ENCODE peak calls at places on chromosomes 16 and 17, in six cellular contexts. Q, N, D, M, C and L are unnamed samples.
A peak's percentile ranks its signal among the peaks of the same experiment; 100 is the strongest.

GRCh38 chr16:56732366-56732765 is 2.4 kb downstream of the NUP93 start:
- DNase-seq in Q (no peak), N (no peak), D (no peak), M (no peak), C (no peak), L (no peak)

GRCh38 chr17:81494984-81495383 is 17.6 kb downstream of the ACTG1 start:
- DNase-seq in Q (no peak), N (peak; percentile 83), D (peak; percentile 35), M (no peak), C (peak; percentile 39), L (no peak)

GRCh38 chr16:7025616-7026190 is 306.9 kb upstream of the RBFOX1 start:
- DNase-seq in Q (peak; percentile 13), N (peak; percentile 53), D (peak; percentile 16), M (no peak), C (peak; percentile 0), L (peak; percentile 42)

GRCh38 chr17:45403906-45404490 is 28.7 kb downstream of the ARHGAP27 start:
- DNase-seq in Q (no peak), N (no peak), D (no peak), M (no peak), C (no peak), L (no peak)

GRCh38 chr17:27207073-27207511 is 86.8 kb upstream of the WSB1 start:
- DNase-seq in Q (no peak), N (no peak), D (no peak), M (no peak), C (peak; percentile 81), L (no peak)

GRCh38 chr17:66483946-66484345 is 181.5 kb downstream of the PRKCA start:
- DNase-seq in Q (no peak), N (no peak), D (no peak), M (no peak), C (no peak), L (no peak)

GRCh38 chr16:87460936-87461335 is 31.9 kb downstream of the ZCCHC14 start:
- DNase-seq in Q (no peak), N (no peak), D (no peak), M (no peak), C (no peak), L (no peak)

GRCh38 chr16:81601008-81601428 is 156.4 kb downstream of the CMIP start:
- DNase-seq in Q (no peak), N (peak; percentile 6), D (no peak), M (no peak), C (peak; percentile 73), L (no peak)

GRCh38 chr17:35536664-35537160 is 766 bp downstream of the SLFN12L start:
- DNase-seq in Q (no peak), N (no peak), D (no peak), M (no peak), C (no peak), L (no peak)

GRCh38 chr16:20323591-20324117 is 3.7 kb downstream of the GP2 start:
- DNase-seq in Q (no peak), N (peak; percentile 36), D (peak; percentile 5), M (no peak), C (no peak), L (no peak)

GRCh38 chr16:19808061-19808621 is 76.5 kb downstream of the GPRC5B start:
- DNase-seq in Q (no peak), N (no peak), D (no peak), M (no peak), C (no peak), L (no peak)

GRCh38 chr16:58027341-58028167 is 2.0 kb downstream of the MMP15 start:
- DNase-seq in Q (no peak), N (peak; percentile 75), D (no peak), M (no peak), C (peak; percentile 37), L (no peak)

GRCh38 chr16:89484088-89484501 is 6.3 kb downstream of the ANKRD11 start:
- DNase-seq in Q (no peak), N (no peak), D (no peak), M (no peak), C (no peak), L (no peak)

GRCh38 chr17:1709971-1710806 is at the start of gene TLCD2:
- DNase-seq in Q (peak; percentile 80), N (peak; percentile 57), D (peak; percentile 15), M (no peak), C (peak; percentile 78), L (peak; percentile 70)

GRCh38 chr17:55152236-55152635 is 112.5 kb upstream of the HLF start:
- DNase-seq in Q (no peak), N (no peak), D (no peak), M (no peak), C (peak; percentile 10), L (no peak)

GRCh38 chr16:3049921-3050481 is 3.6 kb downstream of the MMP25 start:
- DNase-seq in Q (no peak), N (no peak), D (no peak), M (no peak), C (no peak), L (no peak)

GRCh38 chr16:81641403-81642106 is 137.5 kb upstream of the PLCG2 start:
- DNase-seq in Q (no peak), N (peak; percentile 92), D (peak; percentile 92), M (no peak), C (no peak), L (no peak)

GRCh38 chr16:66670691-66671090 is 25.9 kb downstream of the CMTM4 start:
- DNase-seq in Q (no peak), N (no peak), D (no peak), M (no peak), C (no peak), L (no peak)